ENCODE peak calls at places on chromosome 21, in eight cellular contexts. One of them, this sample, is unnamed.

GRCh38 chr21:32599146-32599925 is 12.8 kb downstream of the CFAP298 start:
- DNase-seq in stimulated activated CD4-positive, alpha-beta T cell treated with anti-CD3 and anti-CD28 coated beads, Interleukin-4, amount 100 ng/mL, for 4 hours: no peak
- DNase-seq in GM19239: no peak
- DNase-seq in cardiac muscle cell: no peak
- DNase-seq in lower lobe of right lung: no peak
- DNase-seq in transverse colon: no peak
- DNase-seq in NCI-H1092 treated with DMSO at 0.1 percent for 48 hours: no peak
- DNase-seq in A549: no peak
- DNase-seq in this sample: no peak

GRCh38 chr21:15093216-15093615 is 28.4 kb upstream of the NRIP1 start:
- DNase-seq in GM19239: no peak
- DNase-seq in A549: no peak
- DNase-seq in transverse colon: no peak
- DNase-seq in NCI-H1092 treated with DMSO at 0.1 percent for 48 hours: no peak
- DNase-seq in cardiac muscle cell: no peak
- DNase-seq in stimulated activated CD4-positive, alpha-beta T cell treated with anti-CD3 and anti-CD28 coated beads, Interleukin-4, amount 100 ng/mL, for 4 hours: no peak
- DNase-seq in lower lobe of right lung: no peak
- DNase-seq in this sample: no peak

GRCh38 chr21:42997053-42997452 is 22.7 kb downstream of the PKNOX1 start:
- DNase-seq in transverse colon: peak
- DNase-seq in cardiac muscle cell: peak
- DNase-seq in lower lobe of right lung: no peak
- DNase-seq in A549: no peak
- DNase-seq in stimulated activated CD4-positive, alpha-beta T cell treated with anti-CD3 and anti-CD28 coated beads, Interleukin-4, amount 100 ng/mL, for 4 hours: no peak
- DNase-seq in NCI-H1092 treated with DMSO at 0.1 percent for 48 hours: no peak
- DNase-seq in GM19239: no peak
- DNase-seq in this sample: no peak

GRCh38 chr21:31124005-31124404 is 85.7 kb upstream of the KRTAP19-8 start:
- DNase-seq in GM19239: no peak
- DNase-seq in stimulated activated CD4-positive, alpha-beta T cell treated with anti-CD3 and anti-CD28 coated beads, Interleukin-4, amount 100 ng/mL, for 4 hours: no peak
- DNase-seq in lower lobe of right lung: no peak
- DNase-seq in A549: no peak
- DNase-seq in NCI-H1092 treated with DMSO at 0.1 percent for 48 hours: no peak
- DNase-seq in transverse colon: no peak
- DNase-seq in cardiac muscle cell: no peak
- DNase-seq in this sample: no peak

GRCh38 chr21:26091480-26092018 is 79.0 kb downstream of the APP start:
- DNase-seq in NCI-H1092 treated with DMSO at 0.1 percent for 48 hours: no peak
- DNase-seq in stimulated activated CD4-positive, alpha-beta T cell treated with anti-CD3 and anti-CD28 coated beads, Interleukin-4, amount 100 ng/mL, for 4 hours: no peak
- DNase-seq in transverse colon: no peak
- DNase-seq in cardiac muscle cell: no peak
- DNase-seq in A549: no peak
- DNase-seq in lower lobe of right lung: no peak
- DNase-seq in GM19239: no peak
- DNase-seq in this sample: no peak

GRCh38 chr21:46477765-46478164 is 19.1 kb downstream of the DIP2A start:
- DNase-seq in A549: no peak
- DNase-seq in lower lobe of right lung: no peak
- DNase-seq in NCI-H1092 treated with DMSO at 0.1 percent for 48 hours: no peak
- DNase-seq in cardiac muscle cell: peak
- DNase-seq in transverse colon: no peak
- DNase-seq in GM19239: no peak
- DNase-seq in stimulated activated CD4-positive, alpha-beta T cell treated with anti-CD3 and anti-CD28 coated beads, Interleukin-4, amount 100 ng/mL, for 4 hours: no peak
- DNase-seq in this sample: no peak

GRCh38 chr21:45776971-45777370 is 133.4 kb downstream of the PCBP3 start:
- DNase-seq in lower lobe of right lung: no peak
- DNase-seq in A549: no peak
- DNase-seq in NCI-H1092 treated with DMSO at 0.1 percent for 48 hours: no peak
- DNase-seq in stimulated activated CD4-positive, alpha-beta T cell treated with anti-CD3 and anti-CD28 coated beads, Interleukin-4, amount 100 ng/mL, for 4 hours: no peak
- DNase-seq in transverse colon: no peak
- DNase-seq in cardiac muscle cell: no peak
- DNase-seq in GM19239: no peak
- DNase-seq in this sample: no peak

GRCh38 chr21:39336457-39337008 is 12.4 kb downstream of the HMGN1 start:
- DNase-seq in GM19239: no peak
- DNase-seq in cardiac muscle cell: no peak
- DNase-seq in transverse colon: no peak
- DNase-seq in NCI-H1092 treated with DMSO at 0.1 percent for 48 hours: no peak
- DNase-seq in A549: no peak
- DNase-seq in stimulated activated CD4-positive, alpha-beta T cell treated with anti-CD3 and anti-CD28 coated beads, Interleukin-4, amount 100 ng/mL, for 4 hours: no peak
- DNase-seq in lower lobe of right lung: no peak
- DNase-seq in this sample: no peak

GRCh38 chr21:41777934-41778815 is 11.3 kb upstream of the RIPK4 start:
- DNase-seq in lower lobe of right lung: peak
- DNase-seq in stimulated activated CD4-positive, alpha-beta T cell treated with anti-CD3 and anti-CD28 coated beads, Interleukin-4, amount 100 ng/mL, for 4 hours: no peak
- DNase-seq in A549: peak
- DNase-seq in NCI-H1092 treated with DMSO at 0.1 percent for 48 hours: peak
- DNase-seq in cardiac muscle cell: peak
- DNase-seq in GM19239: no peak
- DNase-seq in transverse colon: peak
- DNase-seq in this sample: peak

GRCh38 chr21:45895778-45896370 is 85.7 kb upstream of the COL6A1 start:
- DNase-seq in A549: no peak
- DNase-seq in stimulated activated CD4-positive, alpha-beta T cell treated with anti-CD3 and anti-CD28 coated beads, Interleukin-4, amount 100 ng/mL, for 4 hours: no peak
- DNase-seq in cardiac muscle cell: no peak
- DNase-seq in lower lobe of right lung: peak
- DNase-seq in transverse colon: no peak
- DNase-seq in NCI-H1092 treated with DMSO at 0.1 percent for 48 hours: no peak
- DNase-seq in GM19239: no peak
- DNase-seq in this sample: no peak

GRCh38 chr21:29299046-29299905 is 554 bp downstream of the BACH1 start:
- DNase-seq in A549: peak
- DNase-seq in lower lobe of right lung: peak
- DNase-seq in transverse colon: peak
- DNase-seq in stimulated activated CD4-positive, alpha-beta T cell treated with anti-CD3 and anti-CD28 coated beads, Interleukin-4, amount 100 ng/mL, for 4 hours: peak
- DNase-seq in NCI-H1092 treated with DMSO at 0.1 percent for 48 hours: peak
- DNase-seq in GM19239: no peak
- DNase-seq in cardiac muscle cell: peak
- DNase-seq in this sample: peak

This sample was measured in K562.